ENCODE peak calls at places on chromosomes 11 and 22, in seven cellular contexts. One of them, this sample, is unnamed.

GRCh38 chr11:112822478-112823274 is 138.5 kb upstream of the NCAM1 start:
- DNase-seq in sigmoid colon: no peak
- DNase-seq in caudate nucleus: no peak
- DNase-seq in small intestine: peak; percentile 39
- DNase-seq in stomach: peak; percentile 62
- DNase-seq in MM.1S: no peak
- DNase-seq in cardiac muscle cell: no peak
- DNase-seq in this sample: no peak

GRCh38 chr11:22792497-22792896 is 37.1 kb downstream of the SVIP start:
- DNase-seq in sigmoid colon: no peak
- DNase-seq in small intestine: peak; percentile 8
- DNase-seq in cardiac muscle cell: no peak
- DNase-seq in stomach: no peak
- DNase-seq in MM.1S: no peak
- DNase-seq in caudate nucleus: peak; percentile 48
- DNase-seq in this sample: no peak

GRCh38 chr11:61032824-61033223 is 61.3 kb downstream of the CD6 start:
- DNase-seq in MM.1S: no peak
- DNase-seq in caudate nucleus: no peak
- DNase-seq in stomach: no peak
- DNase-seq in small intestine: no peak
- DNase-seq in cardiac muscle cell: no peak
- DNase-seq in sigmoid colon: peak; percentile 28
- DNase-seq in this sample: no peak

GRCh38 chr22:36409911-36410756 is 22.4 kb upstream of the MYH9 start:
- DNase-seq in sigmoid colon: peak; percentile 78
- DNase-seq in cardiac muscle cell: peak; percentile 98
- DNase-seq in caudate nucleus: peak; percentile 72
- DNase-seq in stomach: peak; percentile 98
- DNase-seq in small intestine: peak; percentile 99
- DNase-seq in MM.1S: no peak
- DNase-seq in this sample: peak; percentile 64

GRCh38 chr11:126392638-126393023 is 37.1 kb downstream of the ST3GAL4 start:
- DNase-seq in small intestine: no peak
- DNase-seq in cardiac muscle cell: no peak
- DNase-seq in MM.1S: no peak
- DNase-seq in sigmoid colon: no peak
- DNase-seq in caudate nucleus: no peak
- DNase-seq in stomach: no peak
- DNase-seq in this sample: no peak

GRCh38 chr11:68064876-68065275 is 26.1 kb downstream of the TCIRG1 start:
- DNase-seq in small intestine: no peak
- DNase-seq in cardiac muscle cell: no peak
- DNase-seq in sigmoid colon: no peak
- DNase-seq in MM.1S: no peak
- DNase-seq in caudate nucleus: no peak
- DNase-seq in stomach: peak; percentile 5
- DNase-seq in this sample: no peak

GRCh38 chr11:115471367-115471766 is 32.8 kb downstream of the CADM1 start:
- DNase-seq in caudate nucleus: no peak
- DNase-seq in sigmoid colon: no peak
- DNase-seq in stomach: peak; percentile 40
- DNase-seq in MM.1S: peak; percentile 13
- DNase-seq in cardiac muscle cell: no peak
- DNase-seq in small intestine: no peak
- DNase-seq in this sample: no peak

GRCh38 chr11:115197433-115197832 is 306.8 kb downstream of the CADM1 start:
- DNase-seq in caudate nucleus: no peak
- DNase-seq in stomach: no peak
- DNase-seq in MM.1S: no peak
- DNase-seq in sigmoid colon: no peak
- DNase-seq in cardiac muscle cell: no peak
- DNase-seq in small intestine: no peak
- DNase-seq in this sample: no peak

GRCh38 chr11:79076526-79077115 is 364.2 kb downstream of the TENM4 start:
- DNase-seq in MM.1S: peak; percentile 11
- DNase-seq in sigmoid colon: no peak
- DNase-seq in cardiac muscle cell: no peak
- DNase-seq in stomach: peak; percentile 50
- DNase-seq in small intestine: peak; percentile 38
- DNase-seq in caudate nucleus: no peak
- DNase-seq in this sample: no peak

GRCh38 chr11:35623708-35624168 is 5.5 kb downstream of the FJX1 start:
- DNase-seq in MM.1S: no peak
- DNase-seq in sigmoid colon: no peak
- DNase-seq in cardiac muscle cell: peak; percentile 36
- DNase-seq in stomach: no peak
- DNase-seq in small intestine: no peak
- DNase-seq in caudate nucleus: no peak
- DNase-seq in this sample: no peak

GRCh38 chr11:8801121-8801520 is 109.9 kb upstream of the AKIP1 start:
- DNase-seq in small intestine: no peak
- DNase-seq in MM.1S: no peak
- DNase-seq in stomach: no peak
- DNase-seq in sigmoid colon: no peak
- DNase-seq in caudate nucleus: no peak
- DNase-seq in cardiac muscle cell: no peak
- DNase-seq in this sample: no peak

GRCh38 chr11:8799273-8799672 is 111.7 kb upstream of the AKIP1 start:
- DNase-seq in MM.1S: peak; percentile 33
- DNase-seq in stomach: no peak
- DNase-seq in caudate nucleus: no peak
- DNase-seq in sigmoid colon: no peak
- DNase-seq in cardiac muscle cell: no peak
- DNase-seq in small intestine: no peak
- DNase-seq in this sample: no peak

GRCh38 chr11:8803973-8804372 is 107.0 kb upstream of the AKIP1 start:
- DNase-seq in small intestine: no peak
- DNase-seq in caudate nucleus: no peak
- DNase-seq in cardiac muscle cell: peak; percentile 14
- DNase-seq in stomach: no peak
- DNase-seq in MM.1S: no peak
- DNase-seq in sigmoid colon: no peak
- DNase-seq in this sample: no peak

GRCh38 chr11:8802263-8802662 is 108.7 kb upstream of the AKIP1 start:
- DNase-seq in caudate nucleus: no peak
- DNase-seq in cardiac muscle cell: no peak
- DNase-seq in sigmoid colon: no peak
- DNase-seq in MM.1S: no peak
- DNase-seq in stomach: no peak
- DNase-seq in small intestine: no peak
- DNase-seq in this sample: no peak

GRCh38 chr11:8800498-8801110 is 110.4 kb upstream of the AKIP1 start:
- DNase-seq in MM.1S: no peak
- DNase-seq in stomach: no peak
- DNase-seq in caudate nucleus: no peak
- DNase-seq in sigmoid colon: no peak
- DNase-seq in small intestine: no peak
- DNase-seq in cardiac muscle cell: no peak
- DNase-seq in this sample: no peak
- H3K27ac ChIP-seq in MM.1S: peak overlapping the region; percentile 31
- H3K27ac ChIP-seq in stomach: peak overlapping the region; percentile 46
- H3K27ac ChIP-seq in caudate nucleus: no peak overlapping the region
- H3K27ac ChIP-seq in sigmoid colon: peak overlapping the region; percentile 91
- H3K27ac ChIP-seq in small intestine: peak overlapping the region; percentile 28
- H3K27ac ChIP-seq in cardiac muscle cell: peak overlapping the region; percentile 81
- H3K27ac ChIP-seq in this sample: no peak overlapping the region

GRCh38 chr22:41922940-41923594 is 3.5 kb downstream of the TNFRSF13C start:
- DNase-seq in small intestine: no peak
- DNase-seq in cardiac muscle cell: no peak
- DNase-seq in stomach: no peak
- DNase-seq in sigmoid colon: no peak
- DNase-seq in caudate nucleus: no peak
- DNase-seq in MM.1S: no peak
- DNase-seq in this sample: no peak
- H3K27ac ChIP-seq in small intestine: no peak overlapping the region
- H3K27ac ChIP-seq in cardiac muscle cell: no peak overlapping the region
- H3K27ac ChIP-seq in stomach: no peak overlapping the region
- H3K27ac ChIP-seq in sigmoid colon: no peak overlapping the region
- H3K27ac ChIP-seq in caudate nucleus: no peak overlapping the region
- H3K27ac ChIP-seq in MM.1S: no peak overlapping the region
- H3K27ac ChIP-seq in this sample: no peak overlapping the region

DNA sequence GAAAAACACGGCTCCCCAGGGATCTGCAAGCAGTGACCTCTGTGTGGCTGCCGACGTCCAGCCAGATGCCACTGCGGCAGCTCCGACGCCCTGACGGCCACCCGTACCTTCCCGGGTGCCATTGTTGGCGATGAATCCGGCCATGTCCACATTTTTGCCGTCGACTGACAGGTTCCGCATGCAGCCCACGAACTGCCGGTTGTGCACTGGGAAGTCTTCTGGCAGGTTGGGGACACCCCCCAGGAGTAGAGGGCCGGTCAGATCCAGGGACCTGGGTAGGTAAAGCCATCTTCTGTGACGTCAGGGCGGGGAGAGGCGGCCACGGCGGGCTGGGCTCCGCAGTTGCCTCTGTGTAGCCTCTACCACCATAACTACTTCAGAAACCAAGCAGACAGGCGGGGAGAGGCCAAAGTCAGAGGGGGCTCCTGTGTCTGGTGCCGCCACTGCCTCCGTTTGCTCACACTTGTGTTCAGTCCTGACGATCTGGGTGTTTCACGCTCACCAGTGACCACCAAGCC is 74.8 kb downstream of the TRMU start:
- DNase-seq in cardiac muscle cell: no peak
- DNase-seq in small intestine: no peak
- DNase-seq in caudate nucleus: no peak
- DNase-seq in sigmoid colon: no peak
- DNase-seq in stomach: no peak
- DNase-seq in MM.1S: no peak
- DNase-seq in this sample: no peak
- H3K27ac ChIP-seq in cardiac muscle cell: no peak overlapping the region
- H3K27ac ChIP-seq in small intestine: no peak overlapping the region
- H3K27ac ChIP-seq in caudate nucleus: no peak overlapping the region
- H3K27ac ChIP-seq in sigmoid colon: no peak overlapping the region
- H3K27ac ChIP-seq in stomach: no peak overlapping the region
- H3K27ac ChIP-seq in MM.1S: no peak overlapping the region
- H3K27ac ChIP-seq in this sample: no peak overlapping the region

DNA sequence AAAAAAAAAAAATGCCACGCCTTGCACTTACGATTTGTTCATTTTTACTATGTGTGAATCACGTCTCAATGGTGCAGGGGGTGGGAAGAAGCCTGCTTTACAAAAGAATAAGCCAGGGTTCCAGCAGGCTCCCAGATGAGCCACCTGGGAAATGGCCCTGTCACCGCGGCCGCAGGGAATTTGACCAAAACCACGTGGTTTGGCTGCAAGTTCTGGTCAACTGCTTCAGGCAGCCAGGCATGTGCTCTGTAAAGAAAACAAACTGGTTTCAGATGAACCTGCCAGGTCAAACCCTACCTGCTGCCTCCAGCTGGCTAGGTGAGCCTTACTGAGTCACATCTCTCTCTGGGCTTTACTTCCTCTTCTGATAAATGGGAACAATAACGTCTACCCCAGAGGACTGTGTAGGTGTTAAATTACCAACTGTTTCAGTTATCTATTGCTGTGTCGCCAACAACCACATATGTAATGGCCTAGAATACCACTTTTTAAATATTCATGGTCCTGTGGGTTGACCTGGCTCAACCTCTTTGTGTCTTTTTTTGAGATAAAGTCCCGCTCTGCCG is 30.5 kb upstream of the GCAT start:
- DNase-seq in stomach: peak; percentile 85
- DNase-seq in sigmoid colon: peak; percentile 83
- DNase-seq in MM.1S: peak; percentile 66
- DNase-seq in caudate nucleus: no peak
- DNase-seq in small intestine: peak; percentile 61
- DNase-seq in cardiac muscle cell: no peak
- DNase-seq in this sample: no peak
- H3K27ac ChIP-seq in stomach: peak overlapping the region; percentile 75
- H3K27ac ChIP-seq in sigmoid colon: peak overlapping the region; percentile 49
- H3K27ac ChIP-seq in MM.1S: peak overlapping the region; percentile 4
- H3K27ac ChIP-seq in caudate nucleus: no peak overlapping the region
- H3K27ac ChIP-seq in small intestine: peak overlapping the region; percentile 33
- H3K27ac ChIP-seq in cardiac muscle cell: no peak overlapping the region
- H3K27ac ChIP-seq in this sample: no peak overlapping the region

GRCh38 chr11:11592146-11592684 is 29.6 kb downstream of the GALNT18 start:
- DNase-seq in MM.1S: no peak
- DNase-seq in caudate nucleus: no peak
- DNase-seq in stomach: no peak
- DNase-seq in cardiac muscle cell: no peak
- DNase-seq in sigmoid colon: no peak
- DNase-seq in small intestine: no peak
- DNase-seq in this sample: no peak
- H3K27ac ChIP-seq in MM.1S: no peak overlapping the region
- H3K27ac ChIP-seq in caudate nucleus: no peak overlapping the region
- H3K27ac ChIP-seq in stomach: no peak overlapping the region
- H3K27ac ChIP-seq in cardiac muscle cell: no peak overlapping the region
- H3K27ac ChIP-seq in sigmoid colon: no peak overlapping the region
- H3K27ac ChIP-seq in small intestine: no peak overlapping the region
- H3K27ac ChIP-seq in this sample: no peak overlapping the region